ENCODE peak calls at places on chromosome 16, in six cellular contexts. F is endodermal cell, H is cardiac fibroblast, D is cerebellar nuclear complex, T is T follicular helper cell, L is HEK293T. Z is an unnamed sample.

GRCh38 chr16:1772908-1773702 is at the start of gene MRPS34:
- DNase-seq in F (peak), H (peak), D (no peak), T (peak), L (peak), Z (peak)

GRCh38 chr16:2473999-2474876 is 689 bp upstream of the TBC1D24 start:
- DNase-seq in F (peak), H (peak), D (no peak), T (peak), L (peak), Z (peak)

GRCh38 chr16:85309656-85310587 is 197.7 kb upstream of the CIBAR2 start:
- DNase-seq in F (peak), H (no peak), D (no peak), T (no peak), L (no peak), Z (peak)

GRCh38 chr16:85570735-85571562 is 42.2 kb upstream of the GSE1 start:
- DNase-seq in F (no peak), H (no peak), D (no peak), T (no peak), L (no peak), Z (no peak)

GRCh38 chr16:66293932-66294331 is 72.6 kb upstream of the CDH5 start:
- DNase-seq in F (peak), H (no peak), D (no peak), T (no peak), L (no peak), Z (peak)

GRCh38 chr16:26645629-26646028 is 421.1 kb upstream of the C16orf82 start:
- DNase-seq in F (peak), H (no peak), D (no peak), T (no peak), L (peak), Z (peak)

GRCh38 chr16:12617401-12617819 is 186.3 kb downstream of the CPPED1 start:
- DNase-seq in F (no peak), H (no peak), D (no peak), T (no peak), L (no peak), Z (no peak)

GRCh38 chr16:15900901-15901465 is 12.6 kb upstream of the CEP20 start:
- DNase-seq in F (no peak), H (no peak), D (no peak), T (no peak), L (no peak), Z (no peak)

GRCh38 chr16:630024-630814 is 566 bp upstream of the WFIKKN1 start:
- DNase-seq in F (no peak), H (no peak), D (no peak), T (no peak), L (no peak), Z (no peak)

GRCh38 chr16:58286280-58286679 is 8.5 kb downstream of the PRSS54 start:
- DNase-seq in F (no peak), H (no peak), D (no peak), T (no peak), L (no peak), Z (no peak)

GRCh38 chr16:4850211-4850610 is 2.9 kb downstream of the UBN1 start:
- DNase-seq in F (no peak), H (no peak), D (no peak), T (no peak), L (no peak), Z (no peak)

GRCh38 chr16:74717367-74717766 is 16.7 kb upstream of the MLKL start:
- DNase-seq in F (no peak), H (no peak), D (no peak), T (no peak), L (no peak), Z (no peak)

GRCh38 chr16:71428385-71428784 is 13.5 kb downstream of the TLE7 start:
- DNase-seq in F (no peak), H (no peak), D (no peak), T (no peak), L (no peak), Z (no peak)

GRCh38 chr16:66878067-66878466 is 2.2 kb upstream of the PDP2 start:
- DNase-seq in F (no peak), H (no peak), D (no peak), T (no peak), L (no peak), Z (no peak)

GRCh38 chr16:2500937-2501750 is 12.6 kb upstream of the ATP6V0C start:
- DNase-seq in F (peak), H (peak), D (peak), T (peak), L (peak), Z (peak)

GRCh38 chr16:23348579-23349469 is 46.7 kb downstream of the SCNN1B start:
- DNase-seq in F (peak), H (no peak), D (no peak), T (no peak), L (peak), Z (peak)

GRCh38 chr16:55703003-55704001 is 47.5 kb downstream of the SLC6A2 start:
- DNase-seq in F (peak), H (peak), D (no peak), T (no peak), L (peak), Z (no peak)

GRCh38 chr16:51756447-51757123 is 605.5 kb upstream of the SALL1 start:
- DNase-seq in F (peak), H (no peak), D (no peak), T (no peak), L (no peak), Z (no peak)

GRCh38 chr16:23948949-23949392 is 113.2 kb downstream of the PRKCB start:
- DNase-seq in F (no peak), H (no peak), D (no peak), T (peak), L (no peak), Z (no peak)

GRCh38 chr16:87416826-87417471 is 24.8 kb downstream of the MAP1LC3B start:
- DNase-seq in F (no peak), H (peak), D (no peak), T (no peak), L (no peak), Z (no peak)

GRCh38 chr16:3118846-3119245 is 6.5 kb downstream of the ZNF205 start:
- DNase-seq in F (no peak), H (no peak), D (no peak), T (no peak), L (no peak), Z (no peak)

GRCh38 chr16:87956771-87957279 is 5.6 kb downstream of the BANP start:
- DNase-seq in F (peak), H (peak), D (no peak), T (no peak), L (no peak), Z (no peak)

GRCh38 chr16:85395913-85396878 is 216.9 kb upstream of the GSE1 start:
- DNase-seq in F (peak), H (peak), D (no peak), T (no peak), L (no peak), Z (no peak)

GRCh38 chr16:77409311-77409710 is 25.5 kb downstream of the ADAMTS18 start:
- DNase-seq in F (no peak), H (no peak), D (no peak), T (no peak), L (peak), Z (no peak)

GRCh38 chr16:74448990-74449389 is 27.7 kb upstream of the CLEC18B start:
- DNase-seq in F (no peak), H (peak), D (no peak), T (no peak), L (no peak), Z (no peak)

GRCh38 chr16:21301895-21302291 is 23.8 kb upstream of the CRYM start:
- DNase-seq in F (no peak), H (no peak), D (no peak), T (no peak), L (no peak), Z (no peak)

GRCh38 chr16:16877061-16877460 is 498.1 kb downstream of the NPIPA7 start:
- DNase-seq in F (no peak), H (no peak), D (no peak), T (no peak), L (no peak), Z (no peak)

GRCh38 chr16:66521951-66522771 is 27.8 kb downstream of the TK2 start:
- DNase-seq in F (peak), H (peak), D (no peak), T (peak), L (no peak), Z (no peak)

GRCh38 chr16:78098544-78099371 is 696 bp upstream of the WWOX start:
- DNase-seq in F (no peak), H (no peak), D (no peak), T (no peak), L (no peak), Z (no peak)

GRCh38 chr16:23729503-23730424 is 16.7 kb upstream of the ERN2 start:
- DNase-seq in F (peak), H (peak), D (no peak), T (no peak), L (peak), Z (peak)

GRCh38 chr16:87860553-87861299 is 8.6 kb downstream of the SLC7A5 start:
- DNase-seq in F (no peak), H (peak), D (no peak), T (no peak), L (no peak), Z (no peak)

GRCh38 chr16:87582221-87582965 is 19.9 kb upstream of the JPH3 start:
- DNase-seq in F (no peak), H (peak), D (no peak), T (no peak), L (peak), Z (no peak)

GRCh38 chr16:963913-964695 is 6.7 kb downstream of the LMF1 start:
- DNase-seq in F (no peak), H (no peak), D (no peak), T (no peak), L (no peak), Z (no peak)

GRCh38 chr16:47492428-47493357 is 31.6 kb downstream of the PHKB start:
- DNase-seq in F (no peak), H (peak), D (no peak), T (no peak), L (peak), Z (no peak)

GRCh38 chr16:29757950-29758466 is 12.2 kb upstream of the C16orf54 start:
- DNase-seq in F (no peak), H (peak), D (no peak), T (no peak), L (no peak), Z (no peak)

GRCh38 chr16:69165584-69165983 is 21.4 kb upstream of the SNTB2 start:
- DNase-seq in F (no peak), H (no peak), D (no peak), T (no peak), L (no peak), Z (no peak)

GRCh38 chr16:9372934-9373890 is 281.8 kb downstream of the HAPSTR1 start:
- DNase-seq in F (peak), H (no peak), D (no peak), T (no peak), L (no peak), Z (no peak)

GRCh38 chr16:65975049-65975708 is 391.3 kb upstream of the CDH5 start:
- DNase-seq in F (peak), H (peak), D (no peak), T (no peak), L (no peak), Z (no peak)

Z was measured in H9.